ENCODE peak calls at places on chromosomes 6 and 20, in five cellular contexts. One of them, this sample, is unnamed.

GRCh38 chr6:162917506-162917905 is 189.7 kb downstream of the PACRG start:
- DNase-seq in A549: no peak
- DNase-seq in cardiac muscle cell: no peak
- DNase-seq in mammary epithelial cell: no peak
- DNase-seq in fibroblast of villous mesenchyme: peak
- DNase-seq in this sample: no peak

GRCh38 chr20:50005378-50006020 is 22.7 kb downstream of the SNAI1 start:
- DNase-seq in cardiac muscle cell: no peak
- DNase-seq in A549: no peak
- DNase-seq in fibroblast of villous mesenchyme: no peak
- DNase-seq in mammary epithelial cell: no peak
- DNase-seq in this sample: no peak

GRCh38 chr6:42345696-42346416 is 105.9 kb downstream of the TRERF1 start:
- DNase-seq in mammary epithelial cell: no peak
- DNase-seq in cardiac muscle cell: no peak
- DNase-seq in A549: no peak
- DNase-seq in fibroblast of villous mesenchyme: no peak
- DNase-seq in this sample: no peak

GRCh38 chr6:33066917-33067521 is 6.4 kb downstream of the HLA-DPA1 start:
- DNase-seq in cardiac muscle cell: no peak
- DNase-seq in fibroblast of villous mesenchyme: no peak
- DNase-seq in A549: no peak
- DNase-seq in mammary epithelial cell: no peak
- DNase-seq in this sample: no peak

GRCh38 chr6:132391391-132392291 is 9.6 kb downstream of the MOXD1 start:
- DNase-seq in cardiac muscle cell: no peak
- DNase-seq in A549: no peak
- DNase-seq in fibroblast of villous mesenchyme: peak
- DNase-seq in mammary epithelial cell: peak
- DNase-seq in this sample: peak

GRCh38 chr6:44284119-44284518 is 13.9 kb downstream of the TMEM151B start:
- DNase-seq in cardiac muscle cell: no peak
- DNase-seq in fibroblast of villous mesenchyme: no peak
- DNase-seq in mammary epithelial cell: no peak
- DNase-seq in A549: no peak
- DNase-seq in this sample: no peak

GRCh38 chr20:36827541-36828279 is 48.2 kb upstream of the TLDC2 start:
- DNase-seq in A549: no peak
- DNase-seq in cardiac muscle cell: no peak
- DNase-seq in fibroblast of villous mesenchyme: no peak
- DNase-seq in mammary epithelial cell: no peak
- DNase-seq in this sample: no peak

GRCh38 chr6:34568829-34569228 is 12.7 kb upstream of the SPDEF start:
- DNase-seq in A549: no peak
- DNase-seq in fibroblast of villous mesenchyme: no peak
- DNase-seq in cardiac muscle cell: no peak
- DNase-seq in mammary epithelial cell: no peak
- DNase-seq in this sample: no peak

GRCh38 chr20:37901280-37901666 is 1.7 kb upstream of the VSTM2L start:
- DNase-seq in cardiac muscle cell: peak
- DNase-seq in mammary epithelial cell: no peak
- DNase-seq in A549: no peak
- DNase-seq in fibroblast of villous mesenchyme: peak
- DNase-seq in this sample: no peak

GRCh38 chr20:41618807-41619294 is 674 bp upstream of the CHD6 start:
- DNase-seq in A549: peak
- DNase-seq in cardiac muscle cell: no peak
- DNase-seq in fibroblast of villous mesenchyme: peak
- DNase-seq in mammary epithelial cell: peak
- DNase-seq in this sample: no peak

GRCh38 chr20:58840816-58841538 is 9.7 kb downstream of the GNAS-AS1 start:
- DNase-seq in cardiac muscle cell: no peak
- DNase-seq in fibroblast of villous mesenchyme: no peak
- DNase-seq in A549: no peak
- DNase-seq in mammary epithelial cell: peak
- DNase-seq in this sample: no peak

GRCh38 chr20:58838174-58838573 is 12.5 kb downstream of the GNAS-AS1 start:
- DNase-seq in cardiac muscle cell: no peak
- DNase-seq in mammary epithelial cell: no peak
- DNase-seq in A549: no peak
- DNase-seq in fibroblast of villous mesenchyme: no peak
- DNase-seq in this sample: no peak

GRCh38 chr20:58837717-58838116 is 13.0 kb downstream of the GNAS-AS1 start:
- DNase-seq in cardiac muscle cell: no peak
- DNase-seq in A549: no peak
- DNase-seq in fibroblast of villous mesenchyme: no peak
- DNase-seq in mammary epithelial cell: no peak
- DNase-seq in this sample: no peak

GRCh38 chr20:58839991-58840747 is 10.5 kb downstream of the GNAS-AS1 start:
- DNase-seq in A549: no peak
- DNase-seq in cardiac muscle cell: no peak
- DNase-seq in mammary epithelial cell: no peak
- DNase-seq in fibroblast of villous mesenchyme: no peak
- DNase-seq in this sample: no peak

DNA sequence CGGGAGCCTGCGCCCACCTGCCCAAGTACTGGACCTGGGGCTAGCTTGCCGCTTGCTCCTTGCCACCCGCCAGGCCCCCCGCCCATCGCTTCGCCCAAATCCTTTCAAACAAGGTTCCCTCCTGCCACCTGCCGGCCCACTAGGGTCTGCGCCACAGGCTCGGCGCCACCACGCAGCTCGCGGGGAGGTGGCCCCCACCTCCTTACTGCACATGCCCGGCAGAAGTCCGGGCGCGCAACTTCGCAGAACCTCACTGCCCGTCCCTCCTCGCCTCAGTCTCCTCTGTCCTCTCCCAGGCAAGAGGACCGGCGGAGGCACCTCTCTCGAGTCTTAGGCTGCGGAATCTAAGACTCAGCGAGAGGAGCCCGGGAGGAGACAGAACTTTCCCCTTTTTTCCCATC is 11.2 kb downstream of the GNAS-AS1 start:
- DNase-seq in fibroblast of villous mesenchyme: peak
- DNase-seq in A549: peak
- DNase-seq in cardiac muscle cell: peak
- DNase-seq in mammary epithelial cell: peak
- DNase-seq in this sample: no peak
- TF ChIP-seq CTCF in fibroblast of villous mesenchyme: peak
- TF ChIP-seq CTCF in A549: peak
- TF ChIP-seq CTCF in cardiac muscle cell: peak
- TF ChIP-seq CTCF in mammary epithelial cell: peak
- TF ChIP-seq CTCF in this sample: peak

GRCh38 chr6:107632757-107633156 is 142.8 kb downstream of the SOBP start:
- DNase-seq in A549: no peak
- DNase-seq in mammary epithelial cell: no peak
- DNase-seq in cardiac muscle cell: no peak
- DNase-seq in fibroblast of villous mesenchyme: no peak
- DNase-seq in this sample: no peak

GRCh38 chr6:107628878-107629277 is 139.0 kb downstream of the SOBP start:
- DNase-seq in cardiac muscle cell: no peak
- DNase-seq in mammary epithelial cell: no peak
- DNase-seq in A549: no peak
- DNase-seq in fibroblast of villous mesenchyme: no peak
- DNase-seq in this sample: no peak

GRCh38 chr6:107627928-107628327 is 138.0 kb downstream of the SOBP start:
- DNase-seq in mammary epithelial cell: no peak
- DNase-seq in fibroblast of villous mesenchyme: no peak
- DNase-seq in A549: no peak
- DNase-seq in cardiac muscle cell: no peak
- DNase-seq in this sample: no peak

GRCh38 chr6:107629545-107630147 is 139.7 kb downstream of the SOBP start:
- DNase-seq in fibroblast of villous mesenchyme: no peak
- DNase-seq in mammary epithelial cell: no peak
- DNase-seq in cardiac muscle cell: no peak
- DNase-seq in A549: no peak
- DNase-seq in this sample: no peak

GRCh38 chr6:107630341-107630995 is 140.6 kb downstream of the SOBP start:
- DNase-seq in A549: no peak
- DNase-seq in cardiac muscle cell: no peak
- DNase-seq in fibroblast of villous mesenchyme: no peak
- DNase-seq in mammary epithelial cell: no peak
- DNase-seq in this sample: no peak
- TF ChIP-seq CTCF in A549: no peak
- TF ChIP-seq CTCF in cardiac muscle cell: no peak
- TF ChIP-seq CTCF in fibroblast of villous mesenchyme: no peak
- TF ChIP-seq CTCF in mammary epithelial cell: no peak
- TF ChIP-seq CTCF in this sample: no peak

GRCh38 chr6:154706389-154706788 is 26.8 kb upstream of the SCAF8 start:
- DNase-seq in cardiac muscle cell: no peak
- DNase-seq in fibroblast of villous mesenchyme: peak
- DNase-seq in mammary epithelial cell: no peak
- DNase-seq in A549: no peak
- DNase-seq in this sample: no peak

GRCh38 chr6:154709621-154710020 is 23.6 kb upstream of the SCAF8 start:
- DNase-seq in mammary epithelial cell: no peak
- DNase-seq in cardiac muscle cell: no peak
- DNase-seq in fibroblast of villous mesenchyme: no peak
- DNase-seq in A549: no peak
- DNase-seq in this sample: no peak

GRCh38 chr6:154710689-154711088 is 22.5 kb upstream of the SCAF8 start:
- DNase-seq in A549: no peak
- DNase-seq in mammary epithelial cell: no peak
- DNase-seq in fibroblast of villous mesenchyme: no peak
- DNase-seq in cardiac muscle cell: no peak
- DNase-seq in this sample: no peak

GRCh38 chr6:154703094-154703493 is 30.1 kb upstream of the SCAF8 start:
- DNase-seq in A549: no peak
- DNase-seq in mammary epithelial cell: no peak
- DNase-seq in cardiac muscle cell: peak
- DNase-seq in fibroblast of villous mesenchyme: no peak
- DNase-seq in this sample: no peak

DNA sequence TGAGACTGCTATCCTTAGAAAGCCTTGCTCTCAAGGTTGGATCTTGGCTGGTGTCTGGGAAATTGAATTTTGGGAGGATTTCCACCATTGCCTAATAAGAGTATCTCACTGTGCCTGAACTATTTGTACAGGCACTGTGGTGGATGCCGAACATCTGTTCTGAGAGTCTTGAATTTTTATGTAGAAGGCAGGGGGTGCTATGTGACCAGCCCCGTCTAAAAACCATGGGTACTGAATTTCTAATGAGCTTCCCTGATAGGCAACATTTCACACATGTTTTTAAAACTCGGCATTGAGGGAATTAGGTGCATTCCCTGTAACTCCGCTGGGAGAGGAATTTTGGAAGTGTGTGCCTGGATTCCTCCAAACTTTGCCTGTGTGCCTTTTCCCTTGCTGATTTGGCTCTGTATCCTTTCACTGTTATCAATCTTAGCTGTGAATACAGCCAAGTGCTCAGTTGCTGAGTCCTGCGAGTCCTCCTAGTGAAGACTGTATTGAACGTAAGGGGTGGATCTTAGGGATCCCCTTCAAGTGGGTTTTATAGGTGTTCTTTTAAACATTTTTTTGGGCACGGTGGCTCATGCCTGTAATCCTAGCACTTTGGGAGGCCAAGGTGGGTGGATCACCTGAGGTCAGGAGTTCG is 27.6 kb upstream of the SCAF8 start:
- DNase-seq in cardiac muscle cell: no peak
- DNase-seq in mammary epithelial cell: no peak
- DNase-seq in A549: no peak
- DNase-seq in fibroblast of villous mesenchyme: peak
- DNase-seq in this sample: no peak
- TF ChIP-seq CTCF in cardiac muscle cell: peak
- TF ChIP-seq CTCF in mammary epithelial cell: peak
- TF ChIP-seq CTCF in A549: no peak
- TF ChIP-seq CTCF in fibroblast of villous mesenchyme: peak
- TF ChIP-seq CTCF in this sample: no peak

GRCh38 chr6:85756982-85757381 is 114.3 kb upstream of the SYNCRIP start:
- DNase-seq in cardiac muscle cell: peak
- DNase-seq in mammary epithelial cell: no peak
- DNase-seq in fibroblast of villous mesenchyme: peak
- DNase-seq in A549: peak
- DNase-seq in this sample: peak
- TF ChIP-seq CTCF in cardiac muscle cell: peak
- TF ChIP-seq CTCF in mammary epithelial cell: peak
- TF ChIP-seq CTCF in fibroblast of villous mesenchyme: peak
- TF ChIP-seq CTCF in A549: peak
- TF ChIP-seq CTCF in this sample: peak

GRCh38 chr20:3405696-3406358 is 1.6 kb downstream of the DNAAF9 start:
- DNase-seq in fibroblast of villous mesenchyme: no peak
- DNase-seq in cardiac muscle cell: no peak
- DNase-seq in A549: no peak
- DNase-seq in mammary epithelial cell: peak
- DNase-seq in this sample: peak

GRCh38 chr20:3409417-3409816 is 1.9 kb upstream of the DNAAF9 start:
- DNase-seq in mammary epithelial cell: no peak
- DNase-seq in A549: no peak
- DNase-seq in fibroblast of villous mesenchyme: no peak
- DNase-seq in cardiac muscle cell: no peak
- DNase-seq in this sample: no peak

GRCh38 chr20:3408251-3408637 is 775 bp upstream of the DNAAF9 start:
- DNase-seq in A549: no peak
- DNase-seq in mammary epithelial cell: no peak
- DNase-seq in cardiac muscle cell: no peak
- DNase-seq in fibroblast of villous mesenchyme: no peak
- DNase-seq in this sample: no peak

GRCh38 chr20:3406481-3407425 is 716 bp downstream of the DNAAF9 start:
- DNase-seq in fibroblast of villous mesenchyme: peak
- DNase-seq in A549: no peak
- DNase-seq in cardiac muscle cell: peak
- DNase-seq in mammary epithelial cell: peak
- DNase-seq in this sample: peak

DNA sequence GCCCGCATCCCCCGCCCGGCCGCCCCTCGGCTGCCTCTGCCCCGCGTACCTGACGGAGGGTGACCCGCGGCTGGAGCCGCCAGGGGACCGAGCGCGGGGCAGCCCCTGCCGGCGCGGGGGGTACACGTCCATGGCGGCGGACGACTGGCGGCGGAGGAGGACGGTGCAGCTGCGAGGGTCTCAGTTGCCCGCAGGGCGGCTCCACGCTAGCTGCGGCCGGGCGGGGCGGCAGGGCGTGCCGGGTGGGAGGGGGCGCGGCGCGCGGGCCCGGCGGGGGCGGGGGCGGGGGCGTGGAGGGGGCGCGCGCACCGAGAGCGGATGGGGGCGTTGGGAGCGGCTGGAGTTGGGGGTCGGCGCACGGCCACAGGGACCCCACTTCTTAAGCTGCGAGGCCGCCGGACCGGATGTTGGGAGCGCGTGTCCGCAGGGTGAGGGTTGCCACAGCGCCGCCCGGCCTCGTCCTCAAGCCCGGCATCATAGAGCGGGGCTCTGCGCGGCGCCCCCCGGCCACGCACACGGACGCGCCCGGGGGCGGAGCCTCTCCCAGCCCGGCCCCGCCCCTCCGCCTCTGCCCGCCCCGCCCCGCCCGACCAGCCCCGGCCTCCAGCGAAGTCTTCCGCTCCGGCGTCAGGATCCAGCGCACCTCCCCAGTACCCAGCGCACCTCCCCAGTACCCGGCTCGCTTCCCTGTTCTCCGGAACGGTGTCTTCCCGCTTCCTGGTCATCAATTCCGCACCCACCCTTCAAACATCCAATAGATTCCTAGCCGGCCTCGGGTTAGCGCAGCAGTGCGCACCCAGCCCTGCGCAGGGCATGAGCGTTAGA is at the start of gene DNAAF9:
- DNase-seq in cardiac muscle cell: peak
- DNase-seq in A549: peak
- DNase-seq in mammary epithelial cell: peak
- DNase-seq in fibroblast of villous mesenchyme: peak
- DNase-seq in this sample: peak
- TF ChIP-seq CTCF in cardiac muscle cell: peak
- TF ChIP-seq CTCF in A549: peak
- TF ChIP-seq CTCF in mammary epithelial cell: peak
- TF ChIP-seq CTCF in fibroblast of villous mesenchyme: peak
- TF ChIP-seq CTCF in this sample: peak